ENCODE peak calls at places on chromosomes 11 and 22, in four cellular contexts. L is effector memory CD8-positive, alpha-beta T cell; J is AG10803; M is globus pallidus. D is an unnamed sample.

GRCh38 chr11:134250675-134251074 is 2.5 kb downstream of the THYN1 start:
- DNase-seq in L (no peak), J (no peak), M (no peak), D (no peak)

GRCh38 chr11:118012083-118012669 is 26.0 kb downstream of the IL10RA start:
- DNase-seq in M (no peak), J (no peak), L (no peak), D (no peak)

GRCh38 chr11:38498721-38499120 is 1900.7 kb upstream of the RAG2 start:
- DNase-seq in L (no peak), J (no peak), M (no peak), D (no peak)

GRCh38 chr11:69114811-69115523 is 40.8 kb upstream of the SMIM38 start:
- DNase-seq in J (no peak), M (no peak), L (no peak), D (no peak)

GRCh38 chr22:43945632-43946390 is 9.4 kb upstream of the SAMM50 start:
- DNase-seq in L (peak), M (peak), J (peak), D (peak)

GRCh38 chr11:72968395-72968794 is 154.2 kb downstream of the ATG16L2 start:
- DNase-seq in J (no peak), L (no peak), M (no peak), D (no peak)

GRCh38 chr22:24305260-24305692 is 34.6 kb downstream of the SPECC1L start:
- DNase-seq in J (peak), M (no peak), L (no peak), D (no peak)

GRCh38 chr11:62124186-62125113 is 639 bp downstream of the INCENP start:
- DNase-seq in J (peak), M (no peak), L (no peak), D (no peak)

GRCh38 chr22:22139364-22139763 is 105.2 kb upstream of the VPREB1 start:
- DNase-seq in L (no peak), M (no peak), J (no peak), D (no peak)

GRCh38 chr22:45503816-45504702 is 1.4 kb downstream of the FBLN1 start:
- DNase-seq in L (no peak), J (peak), M (no peak), D (no peak)

GRCh38 chr11:28461846-28462245 is 353.7 kb downstream of the METTL15 start:
- DNase-seq in J (no peak), M (no peak), L (no peak), D (no peak)

GRCh38 chr11:122756417-122756816 is 81.9 kb upstream of the CRTAM start:
- DNase-seq in M (peak), L (peak), J (no peak), D (no peak)

GRCh38 chr22:30290318-30290678 is 993 bp upstream of the CASTOR1 start:
- DNase-seq in M (no peak), J (no peak), L (no peak), D (no peak)

GRCh38 chr11:5992604-5993251 is 5.9 kb upstream of the OR52L1 start:
- DNase-seq in L (no peak), M (no peak), J (peak), D (no peak)

GRCh38 chr11:74647831-74648230 is 55.4 kb downstream of the POLD3 start:
- DNase-seq in L (no peak), M (no peak), J (no peak), D (no peak)

GRCh38 chr11:12149672-12150225 is 39.4 kb downstream of the MICAL2 start:
- DNase-seq in L (no peak), J (no peak), M (no peak), D (no peak)

GRCh38 chr11:102802341-102802740 is 4.4 kb upstream of the MMP1 start:
- DNase-seq in J (peak), M (no peak), L (no peak), D (no peak)

GRCh38 chr11:125451400-125452124 is 44.5 kb downstream of the FEZ1 start:
- DNase-seq in J (no peak), M (peak), L (no peak), D (no peak)

GRCh38 chr11:47109051-47109791 is 67.5 kb downstream of the ARFGAP2 start:
- DNase-seq in M (peak), L (no peak), J (peak), D (no peak)

GRCh38 chr11:11669447-11669846 is 47.6 kb upstream of the GALNT18 start:
- DNase-seq in L (no peak), M (no peak), J (no peak), D (no peak)

GRCh38 chr22:20530368-20531153 is 23.2 kb downstream of the MED15 start:
- DNase-seq in J (peak), L (no peak), M (no peak), D (no peak)

GRCh38 chr22:46660604-46661201 is 40.5 kb downstream of the GRAMD4 start:
- DNase-seq in J (no peak), M (no peak), L (peak), D (peak)

GRCh38 chr11:79417069-79417920 is 23.5 kb downstream of the TENM4 start:
- DNase-seq in L (no peak), J (no peak), M (no peak), D (peak)

GRCh38 chr11:74988541-74989268 is at the start of gene NEU3:
- DNase-seq in M (peak), J (peak), L (peak), D (peak)

GRCh38 chr11:57049749-57050148 is 61.0 kb downstream of the OR5AK2 start:
- DNase-seq in J (no peak), M (no peak), L (no peak), D (no peak)

GRCh38 chr11:12981879-12982531 is 27.1 kb upstream of the RASSF10 start:
- DNase-seq in J (peak), M (no peak), L (no peak), D (no peak)

GRCh38 chr11:109130910-109131309 is 291.1 kb upstream of the C11orf87 start:
- DNase-seq in L (no peak), J (no peak), M (no peak), D (no peak)

GRCh38 chr11:73143126-73143838 is 1.2 kb upstream of the FCHSD2 start:
- DNase-seq in L (no peak), M (no peak), J (no peak), D (peak)

GRCh38 chr11:46237248-46238077 is 40.0 kb upstream of the CREB3L1 start:
- DNase-seq in L (peak), J (peak), M (no peak), D (no peak)